ENCODE peak calls at places on chromosomes 2 and 18, in six cellular contexts. One of them, this sample, is unnamed.

GRCh38 chr18:75105551-75106254 is 103.2 kb downstream of the PTGR3 start:
- ATAC-seq in upper lobe of left lung: no peak
- ATAC-seq in K562: no peak
- ATAC-seq in HepG2: no peak
- ATAC-seq in GM12878: no peak
- ATAC-seq in HCT116: no peak
- ATAC-seq in this sample: no peak

GRCh38 chr18:8694891-8695290 is 10.5 kb upstream of the MTCL1 start:
- ATAC-seq in upper lobe of left lung: no peak
- ATAC-seq in K562: no peak
- ATAC-seq in HepG2: no peak
- ATAC-seq in GM12878: no peak
- ATAC-seq in HCT116: no peak
- ATAC-seq in this sample: no peak

GRCh38 chr2:201130524-201131186 is 14.7 kb downstream of the CFLAR start:
- ATAC-seq in upper lobe of left lung: peak; percentile 18
- ATAC-seq in K562: peak; percentile 50
- ATAC-seq in HepG2: no peak
- ATAC-seq in GM12878: peak; percentile 7
- ATAC-seq in HCT116: peak; percentile 44
- ATAC-seq in this sample: peak; percentile 31

GRCh38 chr2:236663267-236663666 is 93.6 kb downstream of the ACKR3 start:
- ATAC-seq in upper lobe of left lung: peak; percentile 32
- ATAC-seq in K562: no peak
- ATAC-seq in HepG2: no peak
- ATAC-seq in GM12878: no peak
- ATAC-seq in HCT116: no peak
- ATAC-seq in this sample: peak; percentile 65

GRCh38 chr2:216857131-216857550 is 2.7 kb downstream of the TNP1 start:
- ATAC-seq in upper lobe of left lung: peak; percentile 23
- ATAC-seq in K562: no peak
- ATAC-seq in HepG2: no peak
- ATAC-seq in GM12878: no peak
- ATAC-seq in HCT116: no peak
- ATAC-seq in this sample: no peak

GRCh38 chr2:156933580-156934225 is 323.8 kb upstream of the GALNT5 start:
- ATAC-seq in upper lobe of left lung: no peak
- ATAC-seq in K562: no peak
- ATAC-seq in HepG2: no peak
- ATAC-seq in GM12878: no peak
- ATAC-seq in HCT116: no peak
- ATAC-seq in this sample: no peak

GRCh38 chr2:69083126-69083733 is 70.3 kb downstream of the ANTXR1 start:
- ATAC-seq in upper lobe of left lung: no peak
- ATAC-seq in K562: no peak
- ATAC-seq in HepG2: no peak
- ATAC-seq in GM12878: no peak
- ATAC-seq in HCT116: no peak
- ATAC-seq in this sample: peak; percentile 73

GRCh38 chr2:197097578-197098366 is 171.3 kb upstream of the PGAP1 start:
- ATAC-seq in upper lobe of left lung: peak; percentile 97
- ATAC-seq in K562: no peak
- ATAC-seq in HepG2: no peak
- ATAC-seq in GM12878: no peak
- ATAC-seq in HCT116: no peak
- ATAC-seq in this sample: peak; percentile 96

GRCh38 chr18:25399554-25399953 is 47.6 kb upstream of the ZNF521 start:
- ATAC-seq in upper lobe of left lung: no peak
- ATAC-seq in K562: no peak
- ATAC-seq in HepG2: no peak
- ATAC-seq in GM12878: no peak
- ATAC-seq in HCT116: no peak
- ATAC-seq in this sample: no peak

GRCh38 chr18:13378150-13378549 is 159.6 kb downstream of the LDLRAD4 start:
- ATAC-seq in upper lobe of left lung: no peak
- ATAC-seq in K562: no peak
- ATAC-seq in HepG2: no peak
- ATAC-seq in GM12878: no peak
- ATAC-seq in HCT116: no peak
- ATAC-seq in this sample: no peak

GRCh38 chr18:13377496-13377895 is 158.9 kb downstream of the LDLRAD4 start:
- ATAC-seq in upper lobe of left lung: no peak
- ATAC-seq in K562: no peak
- ATAC-seq in HepG2: no peak
- ATAC-seq in GM12878: no peak
- ATAC-seq in HCT116: no peak
- ATAC-seq in this sample: no peak

GRCh38 chr18:13375302-13376255 is 157.0 kb downstream of the LDLRAD4 start:
- ATAC-seq in upper lobe of left lung: peak; percentile 95
- ATAC-seq in K562: peak; percentile 24
- ATAC-seq in HepG2: peak; percentile 66
- ATAC-seq in GM12878: peak; percentile 97
- ATAC-seq in HCT116: peak; percentile 95
- ATAC-seq in this sample: peak; percentile 93

GRCh38 chr18:13376298-13376840 is 157.8 kb downstream of the LDLRAD4 start:
- ATAC-seq in upper lobe of left lung: no peak
- ATAC-seq in K562: no peak
- ATAC-seq in HepG2: no peak
- ATAC-seq in GM12878: no peak
- ATAC-seq in HCT116: no peak
- ATAC-seq in this sample: no peak

DNA sequence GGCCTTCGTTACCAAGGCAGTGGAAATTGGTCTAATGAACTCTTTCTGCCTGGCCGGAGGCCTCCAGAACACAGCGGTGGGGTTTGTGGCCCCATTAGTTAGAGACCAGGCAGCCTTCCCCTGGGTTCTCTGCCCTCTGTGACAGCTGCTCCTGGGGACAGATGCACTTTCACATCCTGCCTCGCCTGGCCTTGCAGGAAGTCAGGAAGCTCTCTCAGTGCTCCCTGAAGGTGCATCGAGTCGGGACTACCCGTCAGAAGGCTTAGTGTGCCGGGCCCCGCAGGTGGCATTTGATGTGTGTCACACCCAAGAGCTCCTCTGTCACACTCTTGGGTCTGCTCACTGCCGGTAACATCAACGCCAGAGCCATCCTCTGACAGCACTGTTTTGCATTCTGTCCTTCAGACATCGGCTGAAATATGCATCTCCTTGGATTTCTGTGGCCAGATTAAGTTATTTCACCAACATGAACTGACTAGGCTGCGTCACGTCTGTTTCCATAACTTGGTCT is 158.3 kb downstream of the LDLRAD4 start:
- ATAC-seq in upper lobe of left lung: no peak
- ATAC-seq in K562: no peak
- ATAC-seq in HepG2: no peak
- ATAC-seq in GM12878: peak; percentile 21
- ATAC-seq in HCT116: no peak
- ATAC-seq in this sample: no peak
- TF ChIP-seq POLR2AphosphoS5 in upper lobe of left lung: no peak
- TF ChIP-seq POLR2AphosphoS5 in K562: no peak
- TF ChIP-seq POLR2AphosphoS5 in HepG2: no peak
- TF ChIP-seq POLR2AphosphoS5 in GM12878: no peak
- TF ChIP-seq POLR2AphosphoS5 in HCT116: no peak
- TF ChIP-seq POLR2AphosphoS5 in this sample: no peak

GRCh38 chr2:73830871-73831401 is 2.2 kb downstream of the STAMBP start:
- ATAC-seq in upper lobe of left lung: no peak
- ATAC-seq in K562: no peak
- ATAC-seq in HepG2: no peak
- ATAC-seq in GM12878: peak; percentile 36
- ATAC-seq in HCT116: no peak
- ATAC-seq in this sample: no peak

GRCh38 chr2:73828389-73828817 is 358 bp upstream of the STAMBP start:
- ATAC-seq in upper lobe of left lung: no peak
- ATAC-seq in K562: no peak
- ATAC-seq in HepG2: no peak
- ATAC-seq in GM12878: no peak
- ATAC-seq in HCT116: no peak
- ATAC-seq in this sample: no peak

GRCh38 chr2:73827018-73827417 is 1.7 kb upstream of the STAMBP start:
- ATAC-seq in upper lobe of left lung: no peak
- ATAC-seq in K562: peak; percentile 57
- ATAC-seq in HepG2: no peak
- ATAC-seq in GM12878: no peak
- ATAC-seq in HCT116: peak; percentile 39
- ATAC-seq in this sample: no peak

GRCh38 chr2:73827660-73828388 is 937 bp upstream of the STAMBP start:
- ATAC-seq in upper lobe of left lung: no peak
- ATAC-seq in K562: no peak
- ATAC-seq in HepG2: no peak
- ATAC-seq in GM12878: no peak
- ATAC-seq in HCT116: no peak
- ATAC-seq in this sample: no peak

GRCh38 chr2:73828818-73829570 is at the start of gene STAMBP:
- ATAC-seq in upper lobe of left lung: peak; percentile 99
- ATAC-seq in K562: peak; percentile 95
- ATAC-seq in HepG2: peak; percentile 98
- ATAC-seq in GM12878: peak; percentile 89
- ATAC-seq in HCT116: peak; percentile 92
- ATAC-seq in this sample: peak; percentile 98
- TF ChIP-seq POLR2A in upper lobe of left lung: peak; percentile 26
- TF ChIP-seq POLR2A in K562: peak; percentile 89
- TF ChIP-seq POLR2A in HepG2: peak; percentile 76
- TF ChIP-seq POLR2A in GM12878: peak; percentile 80
- TF ChIP-seq POLR2A in HCT116: no peak
- TF ChIP-seq POLR2A in this sample: peak; percentile 52

GRCh38 chr18:78662879-78663278 is 316.7 kb upstream of the SALL3 start:
- ATAC-seq in upper lobe of left lung: no peak
- ATAC-seq in K562: no peak
- ATAC-seq in HepG2: no peak
- ATAC-seq in GM12878: no peak
- ATAC-seq in HCT116: no peak
- ATAC-seq in this sample: no peak
- H3K27me3 ChIP-seq in upper lobe of left lung: no peaks in the 10 kb centered on the region
- H3K27me3 ChIP-seq in K562: no peaks in the 10 kb centered on the region
- H3K27me3 ChIP-seq in HepG2: peaks cover 13% of the 10 kb centered on the region
- H3K27me3 ChIP-seq in GM12878: no peaks in the 10 kb centered on the region
- H3K27me3 ChIP-seq in HCT116: no peaks in the 10 kb centered on the region
- H3K27me3 ChIP-seq in this sample: peaks cover 29% of the 10 kb centered on the region

GRCh38 chr2:47041065-47041464 is 114.0 kb downstream of the STPG4 start:
- ATAC-seq in upper lobe of left lung: peak; percentile 21
- ATAC-seq in K562: no peak
- ATAC-seq in HepG2: no peak
- ATAC-seq in GM12878: no peak
- ATAC-seq in HCT116: no peak
- ATAC-seq in this sample: peak; percentile 19
- TF ChIP-seq POLR2AphosphoS5 in upper lobe of left lung: no peak
- TF ChIP-seq POLR2AphosphoS5 in K562: no peak
- TF ChIP-seq POLR2AphosphoS5 in HepG2: no peak
- TF ChIP-seq POLR2AphosphoS5 in GM12878: no peak
- TF ChIP-seq POLR2AphosphoS5 in HCT116: no peak
- TF ChIP-seq POLR2AphosphoS5 in this sample: no peak

DNA sequence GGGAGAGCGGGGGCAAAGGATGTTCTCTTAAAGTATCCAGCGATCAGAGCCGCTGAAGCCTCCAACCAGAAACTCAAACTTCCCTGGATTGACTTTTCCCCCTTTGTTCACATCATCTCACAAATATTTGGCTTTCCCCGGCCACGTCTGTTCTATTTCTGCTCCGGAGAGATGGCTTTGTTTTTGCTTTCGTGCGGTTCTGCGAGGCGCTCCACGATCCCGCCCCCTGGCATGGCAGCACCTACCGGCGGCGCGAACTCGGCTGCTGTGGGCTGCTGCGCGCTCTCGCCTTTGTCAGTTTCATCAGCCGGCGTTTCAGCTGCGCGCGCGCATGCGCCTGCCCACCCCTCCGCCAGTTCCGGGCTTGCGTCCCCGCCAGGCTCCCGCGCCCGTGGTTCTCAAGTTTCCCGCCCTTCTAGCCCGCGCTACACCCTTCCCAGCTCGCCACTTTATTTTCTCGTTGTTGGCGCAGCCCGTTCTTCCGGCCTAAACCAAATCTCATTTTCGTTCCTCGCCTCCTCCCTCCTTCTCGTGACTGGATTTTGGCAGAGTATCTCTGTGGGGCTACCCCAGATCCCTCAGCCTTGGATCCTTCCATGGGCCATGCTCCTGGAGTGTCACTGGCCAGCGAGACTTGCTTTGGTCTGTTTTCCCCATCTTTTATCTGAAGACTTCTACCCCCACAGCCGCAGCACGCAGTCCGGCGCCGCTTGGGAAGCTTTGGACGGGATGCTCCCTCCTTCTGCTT is 98.0 kb downstream of the INSIG2 start:
- ATAC-seq in upper lobe of left lung: peak; percentile 97
- ATAC-seq in K562: no peak
- ATAC-seq in HepG2: peak; percentile 42
- ATAC-seq in GM12878: peak; percentile 96
- ATAC-seq in HCT116: peak; percentile 88
- ATAC-seq in this sample: peak; percentile 95
- TF ChIP-seq POLR2A in upper lobe of left lung: no peak
- TF ChIP-seq POLR2A in K562: no peak
- TF ChIP-seq POLR2A in HepG2: no peak
- TF ChIP-seq POLR2A in GM12878: peak; percentile 86
- TF ChIP-seq POLR2A in HCT116: no peak
- TF ChIP-seq POLR2A in this sample: peak; percentile 29

GRCh38 chr2:183803596-183803995 is 679.4 kb downstream of the NUP35 start:
- ATAC-seq in upper lobe of left lung: peak; percentile 28
- ATAC-seq in K562: no peak
- ATAC-seq in HepG2: no peak
- ATAC-seq in GM12878: no peak
- ATAC-seq in HCT116: no peak
- ATAC-seq in this sample: no peak
- H3K27me3 ChIP-seq in upper lobe of left lung: no peaks in the 10 kb centered on the region
- H3K27me3 ChIP-seq in K562: no peaks in the 10 kb centered on the region
- H3K27me3 ChIP-seq in HepG2: no peaks in the 10 kb centered on the region
- H3K27me3 ChIP-seq in GM12878: no peaks in the 10 kb centered on the region
- H3K27me3 ChIP-seq in HCT116: no peaks in the 10 kb centered on the region
- H3K27me3 ChIP-seq in this sample: no peaks in the 10 kb centered on the region

GRCh38 chr2:47266939-47267338 is 111.8 kb upstream of the STPG4 start:
- ATAC-seq in upper lobe of left lung: no peak
- ATAC-seq in K562: no peak
- ATAC-seq in HepG2: no peak
- ATAC-seq in GM12878: no peak
- ATAC-seq in HCT116: no peak
- ATAC-seq in this sample: no peak

GRCh38 chr2:47265158-47265557 is 110.0 kb upstream of the STPG4 start:
- ATAC-seq in upper lobe of left lung: no peak
- ATAC-seq in K562: no peak
- ATAC-seq in HepG2: peak; percentile 15
- ATAC-seq in GM12878: no peak
- ATAC-seq in HCT116: no peak
- ATAC-seq in this sample: no peak

GRCh38 chr2:47264183-47264582 is 109.1 kb upstream of the STPG4 start:
- ATAC-seq in upper lobe of left lung: no peak
- ATAC-seq in K562: peak; percentile 36
- ATAC-seq in HepG2: peak; percentile 74
- ATAC-seq in GM12878: no peak
- ATAC-seq in HCT116: peak; percentile 83
- ATAC-seq in this sample: no peak

GRCh38 chr2:47264686-47265085 is 109.6 kb upstream of the STPG4 start:
- ATAC-seq in upper lobe of left lung: no peak
- ATAC-seq in K562: no peak
- ATAC-seq in HepG2: peak; percentile 55
- ATAC-seq in GM12878: no peak
- ATAC-seq in HCT116: no peak
- ATAC-seq in this sample: no peak

DNA sequence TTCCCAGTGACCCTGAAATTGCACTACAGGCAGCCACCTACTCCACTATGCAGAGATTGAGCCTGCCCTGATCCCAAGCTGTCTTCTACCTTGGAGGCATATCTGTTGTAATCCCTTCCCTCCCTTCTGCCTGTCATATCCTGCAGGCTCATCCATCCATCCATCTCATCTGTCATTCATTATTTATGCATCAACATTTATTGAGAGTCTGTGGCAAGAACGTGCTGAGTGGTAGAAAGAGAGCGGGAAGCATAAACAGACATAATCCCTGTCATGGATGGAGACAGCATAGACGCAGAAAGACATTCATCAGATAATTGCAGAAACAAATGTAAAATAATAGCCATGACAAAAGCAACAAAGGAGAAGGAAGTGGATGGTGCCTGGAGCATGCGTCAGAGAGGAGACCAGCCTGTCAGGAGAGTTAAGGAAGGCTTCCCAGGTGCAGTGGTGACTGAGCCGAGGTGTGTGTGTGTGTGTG is 110.7 kb upstream of the STPG4 start:
- ATAC-seq in upper lobe of left lung: no peak
- ATAC-seq in K562: no peak
- ATAC-seq in HepG2: peak; percentile 39
- ATAC-seq in GM12878: no peak
- ATAC-seq in HCT116: no peak
- ATAC-seq in this sample: no peak
- TF ChIP-seq POLR2AphosphoS5 in upper lobe of left lung: no peak
- TF ChIP-seq POLR2AphosphoS5 in K562: no peak
- TF ChIP-seq POLR2AphosphoS5 in HepG2: no peak
- TF ChIP-seq POLR2AphosphoS5 in GM12878: no peak
- TF ChIP-seq POLR2AphosphoS5 in HCT116: no peak
- TF ChIP-seq POLR2AphosphoS5 in this sample: no peak

This sample was measured in gastroesophageal sphincter.